ENCODE peak calls at places on chromosomes 5 and 9, in five cellular contexts. F is right lobe of liver, D is fibroblast of lung, X is GM23248, S is stomach. R is an unnamed sample. For H3K4me1, the result is how much of the 10 kb centered on the place peaks cover.

GRCh38 chr5:160269017-160269416 is 39.7 kb downstream of the FABP6 start:
- DNase-seq in F (peak), D (peak), X (peak), S (peak), R (no peak)

GRCh38 chr9:71822455-71822854 is 54.1 kb upstream of the CEMIP2 start:
- DNase-seq in F (no peak), D (no peak), X (no peak), S (no peak), R (no peak)

GRCh38 chr5:87829214-87829551 is 416.5 kb upstream of the CCNH start:
- DNase-seq in F (peak), D (no peak), X (peak), S (peak), R (no peak)

GRCh38 chr5:147234825-147235635 is at the start of gene STK32A:
- DNase-seq in F (peak), D (peak), X (peak), S (peak), R (no peak)

GRCh38 chr9:131379056-131379455 is 14.8 kb upstream of the PRRC2B start:
- DNase-seq in F (no peak), D (no peak), X (no peak), S (no peak), R (no peak)

GRCh38 chr5:72137826-72138409 is 30.6 kb downstream of the MAP1B start:
- DNase-seq in F (no peak), D (peak), X (peak), S (no peak), R (peak)

GRCh38 chr9:13088734-13089427 is 190.6 kb downstream of the MPDZ start:
- DNase-seq in F (peak), D (peak), X (peak), S (no peak), R (no peak)

GRCh38 chr5:55191165-55191564 is 18.2 kb upstream of the CDC20B start:
- DNase-seq in F (no peak), D (peak), X (peak), S (no peak), R (no peak)

GRCh38 chr5:10485142-10485795 is 43.6 kb downstream of the ROPN1L start:
- DNase-seq in F (no peak), D (peak), X (no peak), S (peak), R (no peak)

GRCh38 chr5:30099634-30100033 is 1093.9 kb upstream of the CDH6 start:
- DNase-seq in F (no peak), D (peak), X (no peak), S (no peak), R (no peak)

GRCh38 chr9:131366745-131367401 is 27.0 kb upstream of the PRRC2B start:
- DNase-seq in F (no peak), D (peak), X (peak), S (peak), R (no peak)

GRCh38 chr9:95286151-95286550 is 31.4 kb downstream of the FANCC start:
- DNase-seq in F (no peak), D (no peak), X (no peak), S (no peak), R (no peak)

GRCh38 chr9:127362829-127363228 is 34.1 kb upstream of the SLC2A8 start:
- DNase-seq in F (no peak), D (no peak), X (no peak), S (no peak), R (no peak)

GRCh38 chr5:172556971-172557461 is 84.0 kb upstream of the NEURL1B start:
- DNase-seq in F (no peak), D (peak), X (no peak), S (no peak), R (no peak)

DNA sequence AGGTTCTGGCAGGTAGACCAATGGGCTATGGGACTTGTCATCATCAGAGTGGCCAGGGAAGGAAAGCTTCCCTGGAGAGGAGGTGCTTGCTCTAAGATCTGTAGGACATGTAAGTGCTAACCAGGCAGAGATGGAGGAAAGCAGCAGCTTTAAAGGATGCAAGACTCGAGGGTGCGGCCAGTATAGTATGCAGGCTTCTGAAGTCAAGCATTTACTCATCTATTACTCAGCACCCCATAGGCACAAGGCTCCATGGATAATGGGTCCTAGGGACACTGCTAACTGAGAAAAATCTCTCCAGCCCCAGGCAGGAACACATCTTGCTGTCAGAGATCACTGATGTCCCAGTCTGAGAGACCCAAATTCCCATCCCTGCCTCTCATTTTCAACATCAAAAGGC is 49.7 kb downstream of the WWC1 start:
- DNase-seq in F (no peak), D (no peak), X (peak), S (no peak), R (no peak)
- H3K27ac ChIP-seq in F (no peak), D (no peak), X (no peak), S (no peak), R (no peak)

GRCh38 chr9:130266236-130267098 is 907 bp downstream of the HMCN2 start:
- DNase-seq in F (no peak), D (no peak), X (no peak), S (no peak), R (no peak)
- H3K4me1 ChIP-seq in F (under half), D (under half), X (under half), S (under half), R (under half)

GRCh38 chr9:717722-718121 is 123.8 kb upstream of the DMRT1 start:
- DNase-seq in F (no peak), D (no peak), X (no peak), S (no peak), R (no peak)

GRCh38 chr9:714675-715074 is 126.8 kb upstream of the DMRT1 start:
- DNase-seq in F (no peak), D (no peak), X (peak), S (no peak), R (no peak)

GRCh38 chr9:713046-713445 is 128.5 kb upstream of the DMRT1 start:
- DNase-seq in F (no peak), D (no peak), X (no peak), S (no peak), R (no peak)

GRCh38 chr9:715310-715709 is 126.2 kb upstream of the DMRT1 start:
- DNase-seq in F (no peak), D (peak), X (no peak), S (no peak), R (no peak)

GRCh38 chr9:715743-716400 is 125.6 kb upstream of the DMRT1 start:
- DNase-seq in F (no peak), D (peak), X (peak), S (no peak), R (no peak)
- H3K4me3 ChIP-seq in F (no peak), D (no peak), X (no peak), S (peak), R (no peak)

GRCh38 chr9:4127873-4128272 is 172.0 kb downstream of the GLIS3 start:
- DNase-seq in F (no peak), D (no peak), X (no peak), S (no peak), R (no peak)

GRCh38 chr9:4126996-4127395 is 172.9 kb downstream of the GLIS3 start:
- DNase-seq in F (no peak), D (no peak), X (peak), S (no peak), R (no peak)

GRCh38 chr9:4128876-4129275 is 171.0 kb downstream of the GLIS3 start:
- DNase-seq in F (no peak), D (no peak), X (no peak), S (no peak), R (no peak)

GRCh38 chr9:4131946-4132345 is 167.9 kb downstream of the GLIS3 start:
- DNase-seq in F (no peak), D (peak), X (no peak), S (no peak), R (no peak)

DNA sequence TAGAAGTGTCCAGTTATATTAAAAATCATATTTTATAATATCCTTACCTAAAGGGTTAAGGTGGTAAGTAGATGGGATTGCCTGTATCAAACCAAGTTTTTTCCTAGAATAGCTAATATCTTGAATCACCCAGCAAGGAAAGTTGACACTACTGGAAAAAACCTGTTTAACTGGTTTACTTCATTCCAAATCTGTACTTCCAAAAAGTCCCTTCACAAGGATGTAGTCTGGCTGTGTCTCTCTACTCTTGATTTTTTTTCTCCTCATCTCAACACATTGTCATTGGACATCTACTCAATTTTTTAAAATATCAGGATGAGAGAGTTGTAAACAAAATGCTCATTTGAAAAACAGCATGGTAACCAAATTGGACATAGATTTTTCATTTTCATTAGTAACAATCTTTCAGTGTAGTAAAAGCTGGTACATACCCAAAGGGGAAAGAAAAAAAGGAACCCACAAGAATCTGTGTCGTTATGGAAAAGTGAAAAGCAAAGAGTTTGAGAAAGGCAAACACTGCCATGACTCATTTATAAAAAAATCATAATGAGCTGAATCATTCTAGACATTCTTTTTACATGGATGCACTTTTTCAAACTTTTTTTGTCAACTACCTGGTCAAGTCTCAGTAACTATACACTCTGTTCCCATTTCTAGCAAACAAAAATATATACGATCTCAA is 173.5 kb downstream of the GLIS3 start:
- DNase-seq in F (no peak), D (peak), X (peak), S (no peak), R (no peak)
- H3K27ac ChIP-seq in F (no peak), D (peak), X (peak), S (no peak), R (no peak)

DNA sequence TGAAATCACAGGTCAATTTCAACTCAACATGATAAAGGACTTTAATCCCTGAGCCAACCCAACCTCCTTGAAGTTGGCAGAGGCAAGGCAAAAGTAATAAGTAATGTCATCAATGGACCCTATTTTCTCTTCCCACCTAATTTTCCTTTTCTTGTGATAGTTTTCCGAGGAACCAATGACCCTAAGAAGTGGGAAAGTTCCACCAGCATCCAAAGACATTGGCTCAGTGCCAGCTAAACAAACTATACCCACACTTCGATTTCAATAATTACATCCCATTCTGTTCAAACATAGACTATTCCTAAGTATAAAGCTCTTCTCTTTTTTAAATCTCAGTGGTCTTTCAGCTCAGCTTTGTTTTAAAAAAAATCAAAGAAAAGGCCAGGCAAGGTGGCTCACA is 23.6 kb downstream of the RFK start:
- DNase-seq in F (no peak), D (no peak), X (no peak), S (no peak), R (no peak)
- H3K4me1 ChIP-seq in F (under half), D (under half), X (under half), S (under half), R (under half)

GRCh38 chr5:176414704-176415103 is 1.6 kb downstream of the CLTB start:
- DNase-seq in F (no peak), D (no peak), X (no peak), S (no peak), R (no peak)
- H3K4me3 ChIP-seq in F (no peak), D (peak), X (peak), S (peak), R (peak)